ENCODE peak calls at places on chromosomes 12 and 14, in four cellular contexts. T is stimulated activated CD8-positive, alpha-beta memory T cell treated with anti-CD3 and anti-CD28 coated beads, Interleukin-15, amount 100 ng/mL, for 1 hour; K is HFF-Myc; W is fibroblast of the conjunctiva. O is an unnamed sample.

GRCh38 chr12:4275869-4276253 is 2.3 kb downstream of the CCND2 start:
- DNase-seq in T (no peak), K (no peak), W (no peak), O (no peak)

GRCh38 chr14:27528328-27528727 is 930.5 kb upstream of the NOVA1 start:
- DNase-seq in T (no peak), K (no peak), W (peak; percentile 37), O (no peak)

GRCh38 chr12:45216983-45217485 is 1.1 kb downstream of the ANO6 start:
- DNase-seq in T (no peak), K (no peak), W (no peak), O (no peak)

GRCh38 chr14:51039285-51039684 is 55.6 kb downstream of the TRIM9 start:
- DNase-seq in T (no peak), K (no peak), W (no peak), O (no peak)

GRCh38 chr12:80490329-80490728 is 46.3 kb downstream of the PTPRQ start:
- DNase-seq in T (no peak), K (no peak), W (no peak), O (no peak)

GRCh38 chr12:22287776-22288621 is 46.5 kb downstream of the ST8SIA1 start:
- DNase-seq in T (no peak), K (no peak), W (peak; percentile 12), O (no peak)

GRCh38 chr14:103628221-103628683 is 759 bp upstream of the KLC1 start:
- DNase-seq in T (no peak), K (no peak), W (peak; percentile 52), O (no peak)

GRCh38 chr12:10968765-10969456 is 17.8 kb downstream of the TAS2R50 start:
- DNase-seq in T (no peak), K (peak; percentile 38), W (peak; percentile 78), O (peak; percentile 33)

GRCh38 chr12:130334399-130334798 is 3.3 kb upstream of the PIWIL1 start:
- DNase-seq in T (no peak), K (no peak), W (no peak), O (no peak)

GRCh38 chr14:93878251-93878650 is 48.9 kb upstream of the FAM181A start:
- DNase-seq in T (no peak), K (no peak), W (no peak), O (no peak)

GRCh38 chr12:41368006-41368405 is 179.9 kb downstream of the PDZRN4 start:
- DNase-seq in T (no peak), K (no peak), W (no peak), O (no peak)